ENCODE peak calls at places on chromosomes 5 and 9, in seven cellular contexts. One of them, this sample, is unnamed.

GRCh38 chr5:7577381-7577780 is 181.4 kb downstream of the ADCY2 start:
- DNase-seq in neuronal stem cell: no peak
- DNase-seq in AG10803: no peak
- DNase-seq in choroid plexus epithelial cell: no peak
- DNase-seq in uterus: no peak
- DNase-seq in skeletal muscle cell: no peak
- DNase-seq in spleen: no peak
- DNase-seq in this sample: no peak

GRCh38 chr9:35516481-35516880 is 26.6 kb downstream of the RUSC2 start:
- DNase-seq in neuronal stem cell: no peak
- DNase-seq in AG10803: peak; percentile 89
- DNase-seq in choroid plexus epithelial cell: peak; percentile 76
- DNase-seq in uterus: no peak
- DNase-seq in skeletal muscle cell: no peak
- DNase-seq in spleen: no peak
- DNase-seq in this sample: peak; percentile 92

GRCh38 chr9:84170521-84171141 is 169.9 kb downstream of the SLC28A3 start:
- DNase-seq in neuronal stem cell: no peak
- DNase-seq in AG10803: peak; percentile 99
- DNase-seq in choroid plexus epithelial cell: peak; percentile 98
- DNase-seq in uterus: peak; percentile 61
- DNase-seq in skeletal muscle cell: peak; percentile 97
- DNase-seq in spleen: peak; percentile 73
- DNase-seq in this sample: peak; percentile 94

GRCh38 chr5:131640043-131640856 is 5.2 kb upstream of the RAPGEF6 start:
- DNase-seq in neuronal stem cell: no peak
- DNase-seq in AG10803: peak; percentile 14
- DNase-seq in choroid plexus epithelial cell: peak; percentile 19
- DNase-seq in uterus: no peak
- DNase-seq in skeletal muscle cell: no peak
- DNase-seq in spleen: no peak
- DNase-seq in this sample: peak; percentile 34

GRCh38 chr5:77180167-77181081 is 30.1 kb upstream of the PDE8B start:
- DNase-seq in neuronal stem cell: no peak
- DNase-seq in AG10803: no peak
- DNase-seq in choroid plexus epithelial cell: peak; percentile 36
- DNase-seq in uterus: no peak
- DNase-seq in skeletal muscle cell: no peak
- DNase-seq in spleen: no peak
- DNase-seq in this sample: peak; percentile 60

GRCh38 chr5:124976086-124976485 is 229.6 kb upstream of the ZNF608 start:
- DNase-seq in neuronal stem cell: no peak
- DNase-seq in AG10803: no peak
- DNase-seq in choroid plexus epithelial cell: no peak
- DNase-seq in uterus: no peak
- DNase-seq in skeletal muscle cell: no peak
- DNase-seq in spleen: no peak
- DNase-seq in this sample: no peak

GRCh38 chr5:6175172-6175855 is 203.0 kb downstream of the MED10 start:
- DNase-seq in neuronal stem cell: no peak
- DNase-seq in AG10803: no peak
- DNase-seq in choroid plexus epithelial cell: no peak
- DNase-seq in uterus: no peak
- DNase-seq in skeletal muscle cell: no peak
- DNase-seq in spleen: no peak
- DNase-seq in this sample: no peak

GRCh38 chr9:114503522-114504340 is 1.5 kb downstream of the WHRN start:
- DNase-seq in neuronal stem cell: no peak
- DNase-seq in AG10803: no peak
- DNase-seq in choroid plexus epithelial cell: no peak
- DNase-seq in uterus: no peak
- DNase-seq in skeletal muscle cell: no peak
- DNase-seq in spleen: peak; percentile 76
- DNase-seq in this sample: no peak

GRCh38 chr9:6566409-6567139 is 79.0 kb downstream of the GLDC start:
- DNase-seq in neuronal stem cell: no peak
- DNase-seq in AG10803: peak; percentile 93
- DNase-seq in choroid plexus epithelial cell: peak; percentile 95
- DNase-seq in uterus: peak; percentile 33
- DNase-seq in skeletal muscle cell: peak; percentile 93
- DNase-seq in spleen: no peak
- DNase-seq in this sample: peak; percentile 85

GRCh38 chr9:122954253-122954691 is 13.5 kb downstream of the RABGAP1 start:
- DNase-seq in neuronal stem cell: no peak
- DNase-seq in AG10803: peak; percentile 18
- DNase-seq in choroid plexus epithelial cell: peak; percentile 74
- DNase-seq in uterus: no peak
- DNase-seq in skeletal muscle cell: peak; percentile 12
- DNase-seq in spleen: no peak
- DNase-seq in this sample: no peak

GRCh38 chr5:71732011-71732410 is 12.9 kb downstream of the CARTPT start:
- DNase-seq in neuronal stem cell: no peak
- DNase-seq in AG10803: no peak
- DNase-seq in choroid plexus epithelial cell: no peak
- DNase-seq in uterus: no peak
- DNase-seq in skeletal muscle cell: no peak
- DNase-seq in spleen: no peak
- DNase-seq in this sample: no peak

GRCh38 chr5:29169851-29170250 is 2023.6 kb upstream of the CDH6 start:
- DNase-seq in neuronal stem cell: no peak
- DNase-seq in AG10803: no peak
- DNase-seq in choroid plexus epithelial cell: no peak
- DNase-seq in uterus: no peak
- DNase-seq in skeletal muscle cell: no peak
- DNase-seq in spleen: no peak
- DNase-seq in this sample: peak; percentile 6

GRCh38 chr5:7272408-7272807 is 123.5 kb upstream of the ADCY2 start:
- DNase-seq in neuronal stem cell: no peak
- DNase-seq in AG10803: no peak
- DNase-seq in choroid plexus epithelial cell: no peak
- DNase-seq in uterus: no peak
- DNase-seq in skeletal muscle cell: no peak
- DNase-seq in spleen: no peak
- DNase-seq in this sample: no peak

GRCh38 chr9:81621785-81622243 is 67.5 kb downstream of the TLE1 start:
- DNase-seq in neuronal stem cell: peak; percentile 89
- DNase-seq in AG10803: no peak
- DNase-seq in choroid plexus epithelial cell: no peak
- DNase-seq in uterus: no peak
- DNase-seq in skeletal muscle cell: no peak
- DNase-seq in spleen: no peak
- DNase-seq in this sample: no peak

GRCh38 chr9:81619353-81620008 is 69.9 kb downstream of the TLE1 start:
- DNase-seq in neuronal stem cell: no peak
- DNase-seq in AG10803: peak; percentile 91
- DNase-seq in choroid plexus epithelial cell: peak; percentile 83
- DNase-seq in uterus: no peak
- DNase-seq in skeletal muscle cell: peak; percentile 87
- DNase-seq in spleen: no peak
- DNase-seq in this sample: peak; percentile 21

GRCh38 chr9:81622471-81623245 is 66.7 kb downstream of the TLE1 start:
- DNase-seq in neuronal stem cell: no peak
- DNase-seq in AG10803: no peak
- DNase-seq in choroid plexus epithelial cell: no peak
- DNase-seq in uterus: no peak
- DNase-seq in skeletal muscle cell: no peak
- DNase-seq in spleen: no peak
- DNase-seq in this sample: no peak

GRCh38 chr9:81620009-81620405 is 69.3 kb downstream of the TLE1 start:
- DNase-seq in neuronal stem cell: no peak
- DNase-seq in AG10803: no peak
- DNase-seq in choroid plexus epithelial cell: no peak
- DNase-seq in uterus: no peak
- DNase-seq in skeletal muscle cell: no peak
- DNase-seq in spleen: no peak
- DNase-seq in this sample: no peak

DNA sequence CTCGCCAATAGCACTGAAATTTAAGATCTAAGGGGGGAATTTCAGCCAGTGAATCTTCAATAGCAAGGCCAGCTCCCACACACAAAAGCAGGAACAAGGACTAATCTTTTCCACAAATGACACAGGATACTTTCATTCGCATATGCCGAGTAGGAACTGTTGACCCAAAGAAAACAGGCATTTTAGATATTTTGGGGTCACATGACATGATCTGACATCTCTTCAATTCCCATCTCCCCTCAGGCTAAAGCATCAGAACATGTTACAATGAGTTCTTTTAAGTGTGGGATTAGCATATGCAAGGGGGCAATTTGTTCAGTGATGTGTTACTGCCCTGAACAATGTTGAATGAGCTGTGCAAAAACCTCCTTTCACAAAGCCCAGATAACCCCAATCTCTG is 68.2 kb downstream of the TLE1 start:
- DNase-seq in neuronal stem cell: peak; percentile 41
- DNase-seq in AG10803: no peak
- DNase-seq in choroid plexus epithelial cell: no peak
- DNase-seq in uterus: no peak
- DNase-seq in skeletal muscle cell: no peak
- DNase-seq in spleen: no peak
- DNase-seq in this sample: no peak
- H3K4me3 ChIP-seq in neuronal stem cell: no peak overlapping the region
- H3K4me3 ChIP-seq in AG10803: no peak overlapping the region
- H3K4me3 ChIP-seq in choroid plexus epithelial cell: no peak overlapping the region
- H3K4me3 ChIP-seq in uterus: no peak overlapping the region
- H3K4me3 ChIP-seq in skeletal muscle cell: no peak overlapping the region
- H3K4me3 ChIP-seq in spleen: no peak overlapping the region
- H3K4me3 ChIP-seq in this sample: no peak overlapping the region

GRCh38 chr9:129351058-129351641 is 173.1 kb upstream of the IER5L start:
- DNase-seq in neuronal stem cell: peak; percentile 67
- DNase-seq in AG10803: no peak
- DNase-seq in choroid plexus epithelial cell: no peak
- DNase-seq in uterus: peak; percentile 59
- DNase-seq in skeletal muscle cell: no peak
- DNase-seq in spleen: no peak
- DNase-seq in this sample: no peak
- H3K4me3 ChIP-seq in neuronal stem cell: no peak overlapping the region
- H3K4me3 ChIP-seq in AG10803: no peak overlapping the region
- H3K4me3 ChIP-seq in choroid plexus epithelial cell: no peak overlapping the region
- H3K4me3 ChIP-seq in uterus: no peak overlapping the region
- H3K4me3 ChIP-seq in skeletal muscle cell: no peak overlapping the region
- H3K4me3 ChIP-seq in spleen: no peak overlapping the region
- H3K4me3 ChIP-seq in this sample: no peak overlapping the region

DNA sequence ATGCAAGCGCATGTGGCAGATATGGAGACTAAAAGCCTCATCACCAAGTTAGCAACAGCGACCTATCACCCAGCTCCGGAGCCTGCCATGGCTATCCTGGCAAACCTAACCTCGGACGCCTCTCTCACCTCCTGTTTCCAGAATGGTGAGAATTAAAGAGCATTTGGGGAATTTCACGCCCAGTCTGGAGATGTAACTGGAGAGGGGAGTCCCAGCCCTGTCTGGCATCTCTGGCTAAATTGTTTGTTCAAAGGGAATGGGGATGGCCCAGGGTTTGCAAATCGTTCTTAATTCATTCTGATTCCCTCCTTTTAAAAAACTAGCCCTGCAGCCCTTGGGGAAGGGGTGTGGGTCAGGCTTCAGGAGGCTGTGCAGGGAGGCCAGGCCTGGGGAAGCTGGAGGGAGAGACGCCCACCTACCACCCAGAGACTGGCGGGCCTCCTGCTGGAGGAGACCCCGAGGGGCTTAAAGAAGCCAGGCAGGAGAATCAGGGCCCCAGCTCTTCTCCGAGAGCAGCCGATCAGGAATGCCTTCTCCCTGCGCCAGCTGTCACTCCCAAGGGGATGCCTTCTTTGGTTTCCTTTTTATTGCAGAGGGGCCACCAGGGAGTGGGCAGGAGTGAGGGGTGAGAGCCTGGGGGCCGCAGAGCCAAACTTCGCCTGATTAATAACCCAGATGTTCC is 971 bp upstream of the COL5A1 start:
- DNase-seq in neuronal stem cell: no peak
- DNase-seq in AG10803: no peak
- DNase-seq in choroid plexus epithelial cell: no peak
- DNase-seq in uterus: no peak
- DNase-seq in skeletal muscle cell: no peak
- DNase-seq in spleen: no peak
- DNase-seq in this sample: no peak
- H3K4me3 ChIP-seq in neuronal stem cell: peak overlapping the region; percentile 10
- H3K4me3 ChIP-seq in AG10803: peak overlapping the region; percentile 57
- H3K4me3 ChIP-seq in choroid plexus epithelial cell: peak overlapping the region; percentile 85
- H3K4me3 ChIP-seq in uterus: peak overlapping the region; percentile 63
- H3K4me3 ChIP-seq in skeletal muscle cell: peak overlapping the region; percentile 85
- H3K4me3 ChIP-seq in spleen: peak overlapping the region; percentile 67
- H3K4me3 ChIP-seq in this sample: peak overlapping the region; percentile 69

GRCh38 chr5:167877319-167877718 is 414.1 kb upstream of the WWC1 start:
- DNase-seq in neuronal stem cell: no peak
- DNase-seq in AG10803: no peak
- DNase-seq in choroid plexus epithelial cell: no peak
- DNase-seq in uterus: no peak
- DNase-seq in skeletal muscle cell: no peak
- DNase-seq in spleen: no peak
- DNase-seq in this sample: no peak

GRCh38 chr5:167877924-167878323 is 413.5 kb upstream of the WWC1 start:
- DNase-seq in neuronal stem cell: no peak
- DNase-seq in AG10803: no peak
- DNase-seq in choroid plexus epithelial cell: no peak
- DNase-seq in uterus: no peak
- DNase-seq in skeletal muscle cell: no peak
- DNase-seq in spleen: no peak
- DNase-seq in this sample: no peak
- H3K4me3 ChIP-seq in neuronal stem cell: no peak overlapping the region
- H3K4me3 ChIP-seq in AG10803: no peak overlapping the region
- H3K4me3 ChIP-seq in choroid plexus epithelial cell: no peak overlapping the region
- H3K4me3 ChIP-seq in uterus: no peak overlapping the region
- H3K4me3 ChIP-seq in skeletal muscle cell: no peak overlapping the region
- H3K4me3 ChIP-seq in spleen: no peak overlapping the region
- H3K4me3 ChIP-seq in this sample: no peak overlapping the region

GRCh38 chr9:137275937-137276756 is 1.4 kb upstream of the TOR4A start:
- DNase-seq in neuronal stem cell: no peak
- DNase-seq in AG10803: no peak
- DNase-seq in choroid plexus epithelial cell: no peak
- DNase-seq in uterus: no peak
- DNase-seq in skeletal muscle cell: no peak
- DNase-seq in spleen: peak; percentile 77
- DNase-seq in this sample: no peak
- H3K4me3 ChIP-seq in neuronal stem cell: no peak overlapping the region
- H3K4me3 ChIP-seq in AG10803: no peak overlapping the region
- H3K4me3 ChIP-seq in choroid plexus epithelial cell: no peak overlapping the region
- H3K4me3 ChIP-seq in uterus: no peak overlapping the region
- H3K4me3 ChIP-seq in skeletal muscle cell: no peak overlapping the region
- H3K4me3 ChIP-seq in spleen: peak overlapping the region; percentile 77
- H3K4me3 ChIP-seq in this sample: no peak overlapping the region

GRCh38 chr9:128899566-128900322 is 17.8 kb downstream of the LRRC8A start:
- DNase-seq in neuronal stem cell: no peak
- DNase-seq in AG10803: no peak
- DNase-seq in choroid plexus epithelial cell: no peak
- DNase-seq in uterus: no peak
- DNase-seq in skeletal muscle cell: no peak
- DNase-seq in spleen: no peak
- DNase-seq in this sample: no peak

GRCh38 chr9:128903079-128903461 is 17.7 kb upstream of the PHYHD1 start:
- DNase-seq in neuronal stem cell: no peak
- DNase-seq in AG10803: no peak
- DNase-seq in choroid plexus epithelial cell: no peak
- DNase-seq in uterus: no peak
- DNase-seq in skeletal muscle cell: no peak
- DNase-seq in spleen: no peak
- DNase-seq in this sample: no peak

GRCh38 chr9:128902351-128903078 is 18.3 kb upstream of the PHYHD1 start:
- DNase-seq in neuronal stem cell: no peak
- DNase-seq in AG10803: no peak
- DNase-seq in choroid plexus epithelial cell: no peak
- DNase-seq in uterus: peak; percentile 50
- DNase-seq in skeletal muscle cell: no peak
- DNase-seq in spleen: peak; percentile 97
- DNase-seq in this sample: no peak

GRCh38 chr9:128901379-128901778 is 19.4 kb upstream of the PHYHD1 start:
- DNase-seq in neuronal stem cell: no peak
- DNase-seq in AG10803: no peak
- DNase-seq in choroid plexus epithelial cell: no peak
- DNase-seq in uterus: no peak
- DNase-seq in skeletal muscle cell: no peak
- DNase-seq in spleen: no peak
- DNase-seq in this sample: no peak

GRCh38 chr9:128901822-128902221 is 19.0 kb upstream of the PHYHD1 start:
- DNase-seq in neuronal stem cell: no peak
- DNase-seq in AG10803: no peak
- DNase-seq in choroid plexus epithelial cell: no peak
- DNase-seq in uterus: no peak
- DNase-seq in skeletal muscle cell: no peak
- DNase-seq in spleen: peak; percentile 80
- DNase-seq in this sample: no peak
- H3K4me3 ChIP-seq in neuronal stem cell: no peak overlapping the region
- H3K4me3 ChIP-seq in AG10803: no peak overlapping the region
- H3K4me3 ChIP-seq in choroid plexus epithelial cell: no peak overlapping the region
- H3K4me3 ChIP-seq in uterus: no peak overlapping the region
- H3K4me3 ChIP-seq in skeletal muscle cell: no peak overlapping the region
- H3K4me3 ChIP-seq in spleen: no peak overlapping the region
- H3K4me3 ChIP-seq in this sample: no peak overlapping the region

This sample was measured in MG63.